ENCODE peak calls at places on chromosomes 13 and 19, in ten cellular contexts. P is NB4, R is lower leg skin, U is coronary artery, V is tibial artery, S is transverse colon, B is body of pancreas, K is fibroblast of lung, W is epithelial cell of esophagus, D is dorsolateral prefrontal cortex. F is an unnamed sample.

GRCh38 chr13:82147526-82147925 is 1734.7 kb downstream of the SLITRK1 start:
- DNase-seq in P (peak; percentile 6), R (no peak), U (no peak), V (no peak), S (no peak), B (no peak), K (no peak), W (peak; percentile 64), D (no peak), F (no peak)

GRCh38 chr19:45005787-45006186 is 4.5 kb downstream of the RELB start:
- DNase-seq in P (no peak), R (no peak), U (no peak), V (no peak), S (peak; percentile 85), B (no peak), K (no peak), W (no peak), D (no peak), F (no peak)

GRCh38 chr19:12333162-12334159 is at the start of gene ZNF563:
- DNase-seq in P (peak; percentile 95), R (peak; percentile 100), U (peak; percentile 98), V (peak; percentile 99), S (peak; percentile 99), B (peak; percentile 98), K (peak; percentile 87), W (peak; percentile 96), D (peak; percentile 99), F (peak; percentile 98)

GRCh38 chr19:7655581-7655980 is 13.3 kb upstream of the RETN start:
- DNase-seq in P (peak; percentile 84), R (no peak), U (no peak), V (no peak), S (no peak), B (no peak), K (no peak), W (no peak), D (no peak), F (no peak)

GRCh38 chr19:50710612-50711011 is 9.0 kb downstream of the SHANK1 start:
- DNase-seq in P (no peak), R (no peak), U (no peak), V (no peak), S (no peak), B (no peak), K (no peak), W (no peak), D (no peak), F (no peak)

GRCh38 chr19:17128820-17129219 is 53.2 kb downstream of the MYO9B start:
- DNase-seq in P (no peak), R (no peak), U (no peak), V (no peak), S (no peak), B (no peak), K (no peak), W (no peak), D (no peak), F (no peak)

GRCh38 chr19:45356760-45357444 is 13.5 kb downstream of the ERCC2 start:
- DNase-seq in P (no peak), R (no peak), U (no peak), V (no peak), S (no peak), B (no peak), K (no peak), W (no peak), D (no peak), F (no peak)

GRCh38 chr13:67186985-67187569 is 43.1 kb downstream of the PCDH9 start:
- DNase-seq in P (no peak), R (no peak), U (no peak), V (no peak), S (no peak), B (no peak), K (no peak), W (no peak), D (no peak), F (no peak)

GRCh38 chr19:35755160-35755549 is 1.7 kb downstream of the HSPB6 start:
- DNase-seq in P (no peak), R (no peak), U (no peak), V (no peak), S (no peak), B (no peak), K (no peak), W (no peak), D (no peak), F (no peak)
- H3K4me3 ChIP-seq in P (no peak overlapping the region), R (no peak overlapping the region), U (peak overlapping the region; percentile 79), V (peak overlapping the region; percentile 72), S (no peak overlapping the region), B (no peak overlapping the region), K (peak overlapping the region; percentile 26), W (peak overlapping the region; percentile 22), D (no peak overlapping the region), F (peak overlapping the region; percentile 79)

GRCh38 chr13:97259787-97260641 is 37.9 kb downstream of the MBNL2 start:
- DNase-seq in P (peak; percentile 21), R (no peak), U (no peak), V (no peak), S (no peak), B (no peak), K (peak; percentile 84), W (peak; percentile 40), D (no peak), F (no peak)

GRCh38 chr13:97256343-97256783 is 34.2 kb downstream of the MBNL2 start:
- DNase-seq in P (no peak), R (no peak), U (no peak), V (no peak), S (no peak), B (no peak), K (peak; percentile 99), W (peak; percentile 80), D (no peak), F (no peak)

GRCh38 chr13:97257228-97257755 is 35.2 kb downstream of the MBNL2 start:
- DNase-seq in P (no peak), R (no peak), U (no peak), V (no peak), S (no peak), B (no peak), K (no peak), W (no peak), D (no peak), F (no peak)

GRCh38 chr13:97258801-97259200 is 36.7 kb downstream of the MBNL2 start:
- DNase-seq in P (no peak), R (no peak), U (no peak), V (no peak), S (no peak), B (no peak), K (peak; percentile 78), W (no peak), D (no peak), F (no peak)

DNA sequence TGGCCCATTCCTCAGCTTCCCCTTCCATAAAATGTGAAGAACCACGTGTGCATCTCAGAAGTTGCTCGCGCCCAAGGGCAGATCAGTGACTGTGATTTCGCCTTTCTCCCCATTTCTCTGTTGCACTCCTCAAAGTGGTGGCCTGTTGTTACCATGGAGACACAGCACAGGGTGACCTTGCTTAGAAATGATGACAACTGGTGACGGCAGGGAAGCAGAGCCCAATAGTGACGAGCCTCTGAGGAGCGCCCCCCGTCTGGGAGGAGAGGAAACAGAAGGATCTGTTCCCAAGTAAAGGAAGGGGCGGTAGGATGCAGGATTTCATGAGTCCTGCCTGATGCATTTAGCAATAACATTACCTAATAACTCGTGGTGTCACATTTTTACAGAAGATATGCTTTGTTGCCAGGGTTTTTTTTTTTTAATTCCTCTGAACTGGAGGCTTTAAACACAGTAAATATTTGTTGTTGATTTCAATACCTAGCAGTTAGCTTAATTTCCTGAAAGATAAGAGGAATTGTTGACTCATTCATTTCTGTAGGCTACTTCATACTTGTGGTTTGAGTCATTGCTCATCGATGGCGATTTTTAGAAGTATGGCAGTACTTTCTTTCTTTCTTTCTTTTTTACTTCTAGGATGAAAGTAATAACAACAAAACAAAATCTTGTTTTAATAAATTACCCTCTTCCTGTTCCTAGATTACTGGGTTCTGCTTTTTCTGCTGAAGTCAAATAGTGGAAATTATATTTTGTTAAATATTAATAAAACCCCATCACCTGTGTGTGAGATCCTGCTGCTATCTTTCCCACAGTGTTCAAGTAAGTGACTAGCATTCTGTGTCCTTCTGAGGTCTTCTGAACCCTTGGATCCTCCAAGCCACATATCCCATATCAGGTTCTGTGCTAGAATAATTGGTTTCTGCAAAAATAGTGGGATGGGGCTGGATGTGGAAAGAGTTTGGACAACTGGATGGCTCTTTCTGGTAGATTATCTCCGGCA is 36.0 kb downstream of the MBNL2 start:
- DNase-seq in P (peak; percentile 53), R (peak; percentile 91), U (peak; percentile 90), V (peak; percentile 69), S (no peak), B (peak; percentile 81), K (peak; percentile 96), W (peak; percentile 81), D (no peak), F (no peak)
- TF ChIP-seq CTCF in P (no peak), R (no peak), U (no peak), V (no peak), S (no peak), B (no peak), K (peak; percentile 28), W (no peak), D (no peak), F (no peak)

GRCh38 chr19:58059681-58060080 is 599 bp downstream of the ZNF135 start:
- DNase-seq in P (no peak), R (no peak), U (no peak), V (no peak), S (no peak), B (peak; percentile 12), K (no peak), W (no peak), D (no peak), F (no peak)

GRCh38 chr19:58059003-58059671 is at the start of gene ZNF135:
- DNase-seq in P (no peak), R (peak; percentile 94), U (peak; percentile 89), V (peak; percentile 74), S (peak; percentile 79), B (peak; percentile 81), K (peak; percentile 86), W (peak; percentile 75), D (peak; percentile 83), F (peak; percentile 87)

GRCh38 chr19:58056861-58057260 is 2.2 kb upstream of the ZNF135 start:
- DNase-seq in P (no peak), R (no peak), U (no peak), V (no peak), S (no peak), B (no peak), K (no peak), W (no peak), D (no peak), F (no peak)

GRCh38 chr19:58060231-58060630 is 1.1 kb downstream of the ZNF135 start:
- DNase-seq in P (no peak), R (no peak), U (no peak), V (no peak), S (no peak), B (no peak), K (no peak), W (no peak), D (no peak), F (no peak)

DNA sequence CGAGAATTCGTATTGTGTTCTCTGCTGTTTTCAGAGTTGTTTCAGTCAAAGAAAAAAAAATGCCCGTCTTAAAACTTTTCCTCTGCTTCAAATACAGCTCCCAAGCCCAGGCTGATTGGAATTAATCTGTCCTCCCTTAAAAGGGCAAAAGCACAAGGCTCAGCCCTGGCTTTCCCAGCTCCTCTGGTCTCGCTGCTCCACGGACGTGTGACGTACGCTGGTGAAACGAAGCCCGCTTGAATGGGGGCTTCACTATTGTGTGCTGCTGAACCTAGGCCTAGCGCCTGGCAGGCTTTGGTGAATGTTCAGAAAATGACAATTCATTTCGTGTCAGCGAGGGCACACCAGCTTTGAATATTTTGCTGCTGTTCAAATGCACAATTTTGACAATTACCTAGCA is 654 bp upstream of the ZNF135 start:
- DNase-seq in P (no peak), R (no peak), U (no peak), V (no peak), S (no peak), B (no peak), K (no peak), W (no peak), D (no peak), F (no peak)
- H3K4me3 ChIP-seq in P (no peak overlapping the region), R (no peak overlapping the region), U (peak overlapping the region; percentile 85), V (peak overlapping the region; percentile 66), S (no peak overlapping the region), B (no peak overlapping the region), K (no peak overlapping the region), W (peak overlapping the region; percentile 50), D (peak overlapping the region; percentile 86), F (peak overlapping the region; percentile 94)

GRCh38 chr13:106378263-106378662 is 157.2 kb downstream of the EFNB2 start:
- DNase-seq in P (no peak), R (no peak), U (no peak), V (no peak), S (no peak), B (no peak), K (no peak), W (no peak), D (no peak), F (no peak)

GRCh38 chr13:106375085-106375484 is 160.4 kb downstream of the EFNB2 start:
- DNase-seq in P (no peak), R (no peak), U (no peak), V (no peak), S (no peak), B (no peak), K (no peak), W (no peak), D (no peak), F (no peak)

GRCh38 chr13:106377341-106377740 is 158.1 kb downstream of the EFNB2 start:
- DNase-seq in P (no peak), R (no peak), U (no peak), V (no peak), S (no peak), B (no peak), K (no peak), W (no peak), D (no peak), F (no peak)

GRCh38 chr13:106374631-106375030 is 160.8 kb downstream of the EFNB2 start:
- DNase-seq in P (no peak), R (no peak), U (no peak), V (no peak), S (no peak), B (no peak), K (no peak), W (no peak), D (no peak), F (no peak)

GRCh38 chr13:106376411-106377112 is 158.9 kb downstream of the EFNB2 start:
- DNase-seq in P (peak; percentile 67), R (no peak), U (no peak), V (no peak), S (no peak), B (no peak), K (peak; percentile 98), W (peak; percentile 95), D (peak; percentile 47), F (no peak)
- TF ChIP-seq CTCF in P (peak; percentile 21), R (no peak), U (no peak), V (no peak), S (no peak), B (no peak), K (peak; percentile 7), W (no peak), D (no peak), F (no peak)